ENCODE peak calls at places on chromosomes 3 and 15, in five cellular contexts. One of them, this sample, is unnamed.

GRCh38 chr3:110846971-110847370 is 224.6 kb upstream of the NECTIN3 start:
- DNase-seq in H9: no peak
- DNase-seq in mesenchymal stem cell: no peak
- DNase-seq in neuronal stem cell: no peak
- DNase-seq in IMR-90: no peak
- DNase-seq in this sample: no peak

GRCh38 chr15:78322243-78322642 is 17.9 kb upstream of the CRABP1 start:
- DNase-seq in H9: peak; percentile 50
- DNase-seq in neuronal stem cell: no peak
- DNase-seq in IMR-90: peak; percentile 44
- DNase-seq in mesenchymal stem cell: peak; percentile 45
- DNase-seq in this sample: peak; percentile 69

GRCh38 chr3:189058071-189058470 is 113.7 kb upstream of the TPRG1 start:
- DNase-seq in IMR-90: no peak
- DNase-seq in H9: no peak
- DNase-seq in mesenchymal stem cell: no peak
- DNase-seq in neuronal stem cell: no peak
- DNase-seq in this sample: no peak

GRCh38 chr3:50181985-50182384 is 9.4 kb upstream of the GNAT1 start:
- DNase-seq in neuronal stem cell: no peak
- DNase-seq in H9: no peak
- DNase-seq in mesenchymal stem cell: no peak
- DNase-seq in IMR-90: no peak
- DNase-seq in this sample: peak; percentile 58

GRCh38 chr3:56202997-56203396 is 265.3 kb downstream of the ERC2 start:
- DNase-seq in mesenchymal stem cell: no peak
- DNase-seq in H9: no peak
- DNase-seq in neuronal stem cell: no peak
- DNase-seq in IMR-90: no peak
- DNase-seq in this sample: no peak

GRCh38 chr15:85026304-85027032 is 44.8 kb downstream of the PDE8A start:
- DNase-seq in H9: no peak
- DNase-seq in neuronal stem cell: no peak
- DNase-seq in mesenchymal stem cell: peak; percentile 8
- DNase-seq in IMR-90: no peak
- DNase-seq in this sample: no peak

GRCh38 chr3:197345381-197345780 is 47.0 kb upstream of the DLG1 start:
- DNase-seq in IMR-90: no peak
- DNase-seq in mesenchymal stem cell: no peak
- DNase-seq in neuronal stem cell: no peak
- DNase-seq in H9: no peak
- DNase-seq in this sample: no peak

GRCh38 chr3:190101320-190102117 is 19.2 kb downstream of the P3H2 start:
- DNase-seq in neuronal stem cell: no peak
- DNase-seq in mesenchymal stem cell: peak; percentile 82
- DNase-seq in IMR-90: peak; percentile 83
- DNase-seq in H9: no peak
- DNase-seq in this sample: no peak

GRCh38 chr15:23687143-23687470 is at the start of gene NDN:
- DNase-seq in mesenchymal stem cell: peak; percentile 44
- DNase-seq in IMR-90: peak; percentile 52
- DNase-seq in neuronal stem cell: peak; percentile 57
- DNase-seq in H9: peak; percentile 79
- DNase-seq in this sample: peak; percentile 78

GRCh38 chr3:113185436-113185835 is 25.9 kb upstream of the BOC start:
- DNase-seq in neuronal stem cell: no peak
- DNase-seq in H9: no peak
- DNase-seq in mesenchymal stem cell: peak; percentile 9
- DNase-seq in IMR-90: no peak
- DNase-seq in this sample: no peak

GRCh38 chr3:35932995-35933394 is 293.7 kb downstream of the ARPP21 start:
- DNase-seq in neuronal stem cell: no peak
- DNase-seq in H9: no peak
- DNase-seq in IMR-90: peak; percentile 94
- DNase-seq in mesenchymal stem cell: peak; percentile 49
- DNase-seq in this sample: no peak

GRCh38 chr3:128492353-128493220 is at the start of gene GATA2:
- DNase-seq in H9: peak; percentile 53
- DNase-seq in IMR-90: no peak
- DNase-seq in neuronal stem cell: no peak
- DNase-seq in mesenchymal stem cell: no peak
- DNase-seq in this sample: no peak

GRCh38 chr3:138011722-138012121 is 1.8 kb downstream of the CLDN18 start:
- DNase-seq in mesenchymal stem cell: no peak
- DNase-seq in IMR-90: no peak
- DNase-seq in H9: no peak
- DNase-seq in neuronal stem cell: no peak
- DNase-seq in this sample: peak; percentile 66

GRCh38 chr3:153182491-153182890 is 20.5 kb downstream of the RAP2B start:
- DNase-seq in H9: no peak
- DNase-seq in mesenchymal stem cell: no peak
- DNase-seq in IMR-90: no peak
- DNase-seq in neuronal stem cell: no peak
- DNase-seq in this sample: no peak

GRCh38 chr15:34721157-34721801 is 33.5 kb downstream of the GJD2 start:
- DNase-seq in IMR-90: no peak
- DNase-seq in neuronal stem cell: no peak
- DNase-seq in H9: no peak
- DNase-seq in mesenchymal stem cell: no peak
- DNase-seq in this sample: no peak

GRCh38 chr3:25433106-25433505 is 5.0 kb downstream of the RARB start:
- DNase-seq in mesenchymal stem cell: no peak
- DNase-seq in H9: no peak
- DNase-seq in neuronal stem cell: no peak
- DNase-seq in IMR-90: no peak
- DNase-seq in this sample: no peak

GRCh38 chr3:187976361-187976900 is 177.5 kb upstream of the LPP start:
- DNase-seq in mesenchymal stem cell: no peak
- DNase-seq in H9: no peak
- DNase-seq in neuronal stem cell: no peak
- DNase-seq in IMR-90: no peak
- DNase-seq in this sample: no peak

GRCh38 chr15:54560417-54560816 is 582.2 kb downstream of the UNC13C start:
- DNase-seq in mesenchymal stem cell: no peak
- DNase-seq in H9: no peak
- DNase-seq in neuronal stem cell: no peak
- DNase-seq in IMR-90: no peak
- DNase-seq in this sample: no peak

GRCh38 chr15:49423021-49423420 is at the start of gene FGF7:
- DNase-seq in IMR-90: peak; percentile 88
- DNase-seq in neuronal stem cell: peak; percentile 9
- DNase-seq in H9: no peak
- DNase-seq in mesenchymal stem cell: peak; percentile 61
- DNase-seq in this sample: peak; percentile 30

GRCh38 chr3:126131881-126132750 is 48.2 kb upstream of the SLC41A3 start:
- DNase-seq in H9: peak; percentile 22
- DNase-seq in IMR-90: no peak
- DNase-seq in neuronal stem cell: no peak
- DNase-seq in mesenchymal stem cell: no peak
- DNase-seq in this sample: no peak

GRCh38 chr3:134378818-134379217 is 4.6 kb upstream of the AMOTL2 start:
- DNase-seq in neuronal stem cell: no peak
- DNase-seq in mesenchymal stem cell: no peak
- DNase-seq in H9: no peak
- DNase-seq in IMR-90: peak; percentile 52
- DNase-seq in this sample: no peak

GRCh38 chr3:134380249-134380648 is 6.0 kb upstream of the AMOTL2 start:
- DNase-seq in mesenchymal stem cell: no peak
- DNase-seq in neuronal stem cell: no peak
- DNase-seq in H9: no peak
- DNase-seq in IMR-90: no peak
- DNase-seq in this sample: no peak

GRCh38 chr3:134384963-134385362 is 10.7 kb upstream of the AMOTL2 start:
- DNase-seq in H9: no peak
- DNase-seq in neuronal stem cell: no peak
- DNase-seq in mesenchymal stem cell: no peak
- DNase-seq in IMR-90: no peak
- DNase-seq in this sample: no peak

GRCh38 chr3:134381048-134381447 is 6.8 kb upstream of the AMOTL2 start:
- DNase-seq in mesenchymal stem cell: no peak
- DNase-seq in neuronal stem cell: no peak
- DNase-seq in H9: no peak
- DNase-seq in IMR-90: no peak
- DNase-seq in this sample: no peak

DNA sequence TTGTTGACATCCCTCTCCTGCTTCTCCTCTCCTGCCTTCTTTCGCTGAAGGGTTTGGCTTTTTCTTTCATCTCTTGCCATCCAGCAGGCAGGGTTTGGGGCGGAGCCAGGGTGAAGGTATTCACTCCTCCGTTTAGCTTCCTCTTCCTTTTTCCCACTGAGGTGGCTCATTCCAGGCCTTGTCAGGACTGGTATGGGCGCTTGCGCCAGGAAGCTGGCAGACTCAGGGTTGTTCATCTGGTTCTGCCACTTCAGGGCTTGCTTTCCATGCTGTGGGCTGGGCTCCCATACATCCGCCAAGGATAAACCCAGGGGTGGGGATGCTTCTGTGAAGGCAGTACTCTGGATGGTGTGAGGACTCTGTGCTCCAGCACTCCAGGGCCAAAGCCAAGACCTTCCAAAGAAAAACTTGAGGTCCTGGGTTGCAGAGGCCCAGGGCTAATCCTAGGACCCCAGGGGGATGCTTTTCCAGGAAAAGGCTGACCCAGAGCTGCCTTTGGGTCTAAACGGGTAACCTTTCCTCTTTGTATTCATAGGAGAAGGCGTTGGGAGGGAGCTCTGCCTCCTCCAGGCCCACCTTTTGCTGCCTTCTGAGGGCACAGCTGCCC is 7.7 kb upstream of the AMOTL2 start:
- DNase-seq in H9: peak; percentile 67
- DNase-seq in mesenchymal stem cell: no peak
- DNase-seq in neuronal stem cell: no peak
- DNase-seq in IMR-90: no peak
- DNase-seq in this sample: no peak
- H3K9ac ChIP-seq in H9: no peak overlapping the region
- H3K9ac ChIP-seq in mesenchymal stem cell: peak overlapping the region; percentile 71
- H3K9ac ChIP-seq in neuronal stem cell: no peak overlapping the region
- H3K9ac ChIP-seq in IMR-90: no peak overlapping the region
- H3K9ac ChIP-seq in this sample: no peak overlapping the region

DNA sequence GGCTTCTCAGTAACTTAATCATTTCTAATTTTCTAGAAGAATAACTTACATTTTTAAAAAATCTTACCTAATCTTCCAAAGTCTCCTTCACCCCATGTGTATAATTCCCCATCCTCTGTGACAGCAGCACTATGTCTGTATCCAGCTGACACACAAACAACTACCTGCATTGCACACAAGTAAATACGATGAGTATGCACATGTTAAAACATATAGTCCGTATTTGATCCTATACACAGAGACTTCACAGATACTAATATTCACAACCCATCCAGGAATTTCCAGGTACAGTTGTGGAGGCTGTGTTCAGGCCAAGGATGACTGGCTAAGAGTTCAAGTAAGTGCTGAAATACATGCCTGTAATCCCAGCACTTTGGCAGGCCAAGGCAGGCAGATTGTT is 78.6 kb downstream of the HERC1 start:
- DNase-seq in neuronal stem cell: no peak
- DNase-seq in H9: no peak
- DNase-seq in IMR-90: no peak
- DNase-seq in mesenchymal stem cell: no peak
- DNase-seq in this sample: no peak
- H4K8ac ChIP-seq in neuronal stem cell: no peak overlapping the region
- H4K8ac ChIP-seq in H9: no peak overlapping the region
- H4K8ac ChIP-seq in IMR-90: no peak overlapping the region
- H4K8ac ChIP-seq in mesenchymal stem cell: no peak overlapping the region
- H4K8ac ChIP-seq in this sample: peak overlapping the region; percentile 13

GRCh38 chr3:12662593-12663310 is 1.2 kb downstream of the RAF1 start:
- DNase-seq in mesenchymal stem cell: peak; percentile 58
- DNase-seq in IMR-90: peak; percentile 55
- DNase-seq in neuronal stem cell: no peak
- DNase-seq in H9: no peak
- DNase-seq in this sample: peak; percentile 77

GRCh38 chr3:12663936-12664908 is at the start of gene RAF1:
- DNase-seq in H9: peak; percentile 99
- DNase-seq in IMR-90: peak; percentile 98
- DNase-seq in neuronal stem cell: peak; percentile 97
- DNase-seq in mesenchymal stem cell: peak; percentile 98
- DNase-seq in this sample: peak; percentile 99

GRCh38 chr3:12660196-12660595 is 3.7 kb downstream of the RAF1 start:
- DNase-seq in H9: no peak
- DNase-seq in mesenchymal stem cell: no peak
- DNase-seq in IMR-90: no peak
- DNase-seq in neuronal stem cell: no peak
- DNase-seq in this sample: no peak

GRCh38 chr3:12661926-12662592 is 1.9 kb downstream of the RAF1 start:
- DNase-seq in neuronal stem cell: no peak
- DNase-seq in mesenchymal stem cell: no peak
- DNase-seq in IMR-90: no peak
- DNase-seq in H9: no peak
- DNase-seq in this sample: no peak

DNA sequence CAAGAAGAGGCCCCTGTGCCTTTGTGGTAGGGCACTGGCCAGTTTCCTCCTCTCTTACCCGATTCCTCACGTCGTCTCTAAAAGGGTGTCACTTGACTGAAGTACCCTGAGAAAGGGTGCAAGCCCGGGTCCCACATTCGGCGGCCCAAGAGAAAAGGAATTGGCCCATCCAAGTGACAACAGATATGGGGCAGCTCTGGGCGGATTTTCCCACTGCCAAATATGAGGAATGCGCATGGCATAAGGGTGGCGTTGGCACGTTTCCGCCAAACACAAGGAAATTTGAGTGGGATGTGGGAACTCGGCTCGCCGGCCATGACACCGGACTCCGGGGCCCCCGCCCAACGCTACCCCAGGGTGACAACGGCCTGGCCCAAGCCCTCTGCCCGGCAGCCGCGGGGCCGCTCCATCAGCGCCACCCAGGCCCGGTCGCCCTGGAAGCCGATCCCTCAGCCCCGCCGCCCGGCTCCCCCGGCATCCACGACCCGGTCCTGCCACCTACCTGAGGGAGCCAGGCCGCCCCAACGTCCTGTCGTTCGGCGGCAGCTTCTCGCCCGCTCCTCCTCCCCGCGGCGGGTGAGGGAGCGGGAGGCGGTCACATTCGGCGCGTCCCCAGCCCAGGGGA is 494 bp downstream of the RAF1 start:
- DNase-seq in H9: no peak
- DNase-seq in IMR-90: no peak
- DNase-seq in neuronal stem cell: no peak
- DNase-seq in mesenchymal stem cell: no peak
- DNase-seq in this sample: no peak
- H3K18ac ChIP-seq in H9: peak overlapping the region; percentile 99
- H3K18ac ChIP-seq in IMR-90: peak overlapping the region; percentile 76
- H3K18ac ChIP-seq in neuronal stem cell: peak overlapping the region; percentile 100
- H3K18ac ChIP-seq in mesenchymal stem cell: peak overlapping the region; percentile 99
- H3K18ac ChIP-seq in this sample: peak overlapping the region; percentile 31

DNA sequence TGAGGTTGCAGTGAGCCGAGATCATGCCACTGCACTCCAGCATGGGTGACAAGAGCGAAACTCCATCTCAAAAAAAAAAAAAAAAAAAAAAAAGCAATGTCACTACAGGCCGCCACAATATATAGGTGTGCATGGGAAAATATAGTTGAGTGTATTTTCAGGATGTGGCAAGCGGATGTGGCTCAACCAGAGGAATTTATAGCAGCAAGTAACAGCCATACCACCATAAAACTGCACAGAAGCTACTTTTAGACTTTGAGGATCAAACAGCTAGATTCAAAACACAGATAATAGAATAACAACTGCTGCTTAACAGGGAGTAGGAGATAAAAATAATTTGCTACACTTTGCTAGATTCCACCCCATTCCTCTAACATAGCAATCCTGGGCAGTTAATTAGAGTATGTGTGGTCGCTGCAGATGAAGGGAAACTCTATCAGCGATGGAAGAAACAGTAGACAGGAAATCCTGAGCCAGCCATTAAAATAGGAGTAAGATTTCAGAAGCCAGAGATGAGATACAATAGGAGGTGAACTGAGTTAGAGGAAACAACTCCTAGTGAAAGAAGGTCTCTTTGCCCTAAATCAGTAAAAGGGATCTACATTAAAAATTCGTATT is 318.7 kb upstream of the STT3B start:
- DNase-seq in IMR-90: no peak
- DNase-seq in neuronal stem cell: no peak
- DNase-seq in H9: no peak
- DNase-seq in mesenchymal stem cell: peak; percentile 23
- DNase-seq in this sample: no peak
- H3K9ac ChIP-seq in IMR-90: no peak overlapping the region
- H3K9ac ChIP-seq in neuronal stem cell: no peak overlapping the region
- H3K9ac ChIP-seq in H9: no peak overlapping the region
- H3K9ac ChIP-seq in mesenchymal stem cell: no peak overlapping the region
- H3K9ac ChIP-seq in this sample: no peak overlapping the region

This sample was measured in mesendoderm.